ENCODE peak calls at places on chromosome 2, in five cellular contexts. S is HS-27A, Y is AG10803, G is NCI-H345, O is tibial artery. T is an unnamed sample.

GRCh38 chr2:42872736-42873135 is 80.4 kb upstream of the HAAO start:
- DNase-seq in Y (peak; percentile 80), S (no peak), O (no peak), G (no peak), T (no peak)

GRCh38 chr2:201257941-201258665 is 2.2 kb upstream of the CASP8 start:
- DNase-seq in S (peak; percentile 72), O (peak; percentile 76), Y (peak; percentile 76), G (no peak), T (peak; percentile 91)

GRCh38 chr2:172253190-172254052 is 150.7 kb upstream of the DLX2 start:
- DNase-seq in O (peak; percentile 72), S (peak; percentile 88), Y (peak; percentile 100), G (no peak), T (peak; percentile 81)

GRCh38 chr2:72097276-72097675 is 50.4 kb downstream of the CYP26B1 start:
- DNase-seq in O (peak; percentile 43), S (no peak), Y (no peak), G (no peak), T (no peak)

GRCh38 chr2:97267411-97268074 is 154.6 kb downstream of the ANKRD36 start:
- DNase-seq in S (no peak), Y (no peak), G (no peak), O (peak; percentile 69), T (no peak)

GRCh38 chr2:174985624-174986023 is 19.6 kb downstream of the CHN1 start:
- DNase-seq in O (no peak), G (no peak), S (no peak), Y (peak; percentile 60), T (no peak)

GRCh38 chr2:62221141-62221540 is 25.2 kb downstream of the B3GNT2 start:
- DNase-seq in S (no peak), Y (no peak), G (peak; percentile 37), O (no peak), T (no peak)

GRCh38 chr2:1837022-1837421 is 92.7 kb upstream of the PXDN start:
- DNase-seq in G (peak; percentile 88), O (peak; percentile 70), S (no peak), Y (no peak), T (no peak)

GRCh38 chr2:164840930-164841718 is 499 bp downstream of the COBLL1 start:
- DNase-seq in O (peak; percentile 91), Y (peak; percentile 71), S (no peak), G (peak; percentile 70), T (peak; percentile 72)

GRCh38 chr2:98148968-98149697 is 62.2 kb downstream of the VWA3B start:
- DNase-seq in Y (peak; percentile 66), G (no peak), S (peak; percentile 41), O (no peak), T (peak; percentile 27)

GRCh38 chr2:171579481-171579880 is 57.2 kb downstream of the CYBRD1 start:
- DNase-seq in O (no peak), S (no peak), Y (no peak), G (no peak), T (no peak)